ENCODE peak calls at places on chromosomes 2 and 18, in eight cellular contexts. R, E, C, B, U, H, V and K are unnamed samples.

GRCh38 chr2:227774011-227774624 is 28.4 kb downstream of the SCYGR8 start:
- DNase-seq in R (no peak), E (no peak), C (no peak), B (no peak), U (no peak), H (no peak), V (no peak), K (no peak)

GRCh38 chr2:55418512-55419235 is 982 bp downstream of the CCDC88A start:
- DNase-seq in R (no peak), E (no peak), C (no peak), B (no peak), U (no peak), H (peak; percentile 42), V (no peak), K (no peak)

GRCh38 chr2:124316875-124317605 is 292.0 kb downstream of the CNTNAP5 start:
- DNase-seq in R (no peak), E (no peak), C (no peak), B (no peak), U (no peak), H (peak; percentile 73), V (no peak), K (no peak)

GRCh38 chr18:78778651-78779050 is 201.0 kb upstream of the SALL3 start:
- DNase-seq in R (no peak), E (no peak), C (no peak), B (no peak), U (no peak), H (no peak), V (no peak), K (no peak)

GRCh38 chr2:216090369-216090786 is 8.7 kb downstream of the TMEM169 start:
- DNase-seq in R (no peak), E (no peak), C (no peak), B (no peak), U (peak; percentile 40), H (no peak), V (no peak), K (no peak)

GRCh38 chr2:16626497-16626896 is 39.1 kb downstream of the CYRIA start:
- DNase-seq in R (no peak), E (no peak), C (peak; percentile 43), B (no peak), U (peak; percentile 26), H (no peak), V (no peak), K (peak; percentile 67)

GRCh38 chr18:69161383-69162028 is 239.2 kb upstream of the DOK6 start:
- DNase-seq in R (no peak), E (no peak), C (no peak), B (no peak), U (peak; percentile 69), H (no peak), V (peak; percentile 28), K (no peak)

GRCh38 chr18:35746826-35747339 is 165.3 kb downstream of the GALNT1 start:
- DNase-seq in R (no peak), E (no peak), C (no peak), B (no peak), U (no peak), H (no peak), V (no peak), K (no peak)

GRCh38 chr2:200603972-200604371 is 18.2 kb downstream of the AOX1 start:
- DNase-seq in R (no peak), E (no peak), C (no peak), B (no peak), U (peak; percentile 74), H (no peak), V (no peak), K (no peak)

GRCh38 chr2:149152597-149152996 is 114.1 kb downstream of the LYPD6B start:
- DNase-seq in R (no peak), E (no peak), C (no peak), B (no peak), U (peak; percentile 67), H (no peak), V (no peak), K (no peak)

GRCh38 chr2:117351396-117351795 is 463.1 kb upstream of the DDX18 start:
- DNase-seq in R (no peak), E (no peak), C (no peak), B (no peak), U (no peak), H (no peak), V (no peak), K (no peak)

GRCh38 chr2:124261456-124261855 is 236.4 kb downstream of the CNTNAP5 start:
- DNase-seq in R (no peak), E (no peak), C (no peak), B (no peak), U (no peak), H (no peak), V (no peak), K (no peak)